ENCODE peak calls at places on chromosomes 3 and 15, in four cellular contexts. O is endothelial cell of umbilical vein, E is keratinocyte, W is K562. H is an unnamed sample. For H3K9me1, the result is how much of the 10 kb centered on the place peaks cover.

GRCh38 chr3:134650431-134651346 is at the start of gene KY:
- DNase-seq in W (no peak), E (no peak), O (no peak), H (peak)

GRCh38 chr3:110984456-110985250 is 87.0 kb upstream of the NECTIN3 start:
- DNase-seq in E (no peak), W (no peak), O (no peak), H (no peak)

GRCh38 chr15:39239562-39239961 is 341.3 kb upstream of the THBS1 start:
- DNase-seq in O (no peak), E (peak), W (no peak), H (peak)

GRCh38 chr3:119322021-119322522 is 27.9 kb downstream of the ARHGAP31 start:
- DNase-seq in E (no peak), W (no peak), O (no peak), H (peak)

GRCh38 chr3:129576514-129577345 is 29.7 kb downstream of the PLXND1 start:
- DNase-seq in O (peak), E (no peak), W (no peak), H (no peak)

GRCh38 chr15:75565062-75565970 is 13.8 kb downstream of the PTPN9 start:
- DNase-seq in E (no peak), O (no peak), W (peak), H (peak)

GRCh38 chr3:98058244-98058960 is 23.3 kb upstream of the GABRR3 start:
- DNase-seq in W (no peak), O (no peak), E (no peak), H (no peak)

GRCh38 chr3:84444726-84445521 is 513.9 kb upstream of the CADM2 start:
- DNase-seq in E (no peak), W (no peak), O (no peak), H (no peak)

GRCh38 chr3:140403559-140403958 is 274.3 kb upstream of the TRIM42 start:
- DNase-seq in W (no peak), E (no peak), O (no peak), H (no peak)

GRCh38 chr3:81451611-81452010 is 309.8 kb downstream of the GBE1 start:
- DNase-seq in O (peak), E (no peak), W (no peak), H (no peak)

GRCh38 chr15:66071621-66072295 is 181.8 kb downstream of the MEGF11 start:
- DNase-seq in W (no peak), E (no peak), O (no peak), H (no peak)

GRCh38 chr15:31605467-31605931 is 278.9 kb downstream of the KLF13 start:
- DNase-seq in O (no peak), E (peak), W (no peak), H (peak)

GRCh38 chr15:78035861-78036476 is 41.5 kb downstream of the TBC1D2B start:
- DNase-seq in W (no peak), O (no peak), E (no peak), H (no peak)

GRCh38 chr3:137324114-137324513 is 366.3 kb downstream of the IL20RB start:
- DNase-seq in E (no peak), W (no peak), O (no peak), H (no peak)

GRCh38 chr15:90870354-90871096 is 2.1 kb downstream of the FURIN start:
- DNase-seq in E (no peak), W (no peak), O (peak), H (no peak)

GRCh38 chr3:105834768-105835167 is 34.0 kb downstream of the CBLB start:
- DNase-seq in W (no peak), E (no peak), O (no peak), H (no peak)
- H3K9me1 ChIP-seq in W (under half), E (under half), O (under half), H (under half)

GRCh38 chr15:29616512-29616911 is 205.8 kb downstream of the TJP1 start:
- DNase-seq in W (no peak), O (peak), E (no peak), H (peak)

GRCh38 chr15:29612701-29613100 is 209.6 kb downstream of the TJP1 start:
- DNase-seq in E (no peak), W (no peak), O (peak), H (peak)

GRCh38 chr15:29618586-29618985 is 203.7 kb downstream of the TJP1 start:
- DNase-seq in W (no peak), E (no peak), O (no peak), H (no peak)

GRCh38 chr15:29613951-29614382 is 208.3 kb downstream of the TJP1 start:
- DNase-seq in O (no peak), E (no peak), W (peak), H (no peak)

GRCh38 chr15:29615791-29616190 is 206.5 kb downstream of the TJP1 start:
- DNase-seq in W (no peak), O (no peak), E (no peak), H (no peak)
- H3K9me1 ChIP-seq in W (under half), O (under half), E (under half), H (under half)

GRCh38 chr15:63037996-63038720 is 4.4 kb upstream of the TPM1 start:
- DNase-seq in O (no peak), W (no peak), E (no peak), H (no peak)
- H3K9me1 ChIP-seq in O (under half), W (under half), E (under half), H (under half)

DNA sequence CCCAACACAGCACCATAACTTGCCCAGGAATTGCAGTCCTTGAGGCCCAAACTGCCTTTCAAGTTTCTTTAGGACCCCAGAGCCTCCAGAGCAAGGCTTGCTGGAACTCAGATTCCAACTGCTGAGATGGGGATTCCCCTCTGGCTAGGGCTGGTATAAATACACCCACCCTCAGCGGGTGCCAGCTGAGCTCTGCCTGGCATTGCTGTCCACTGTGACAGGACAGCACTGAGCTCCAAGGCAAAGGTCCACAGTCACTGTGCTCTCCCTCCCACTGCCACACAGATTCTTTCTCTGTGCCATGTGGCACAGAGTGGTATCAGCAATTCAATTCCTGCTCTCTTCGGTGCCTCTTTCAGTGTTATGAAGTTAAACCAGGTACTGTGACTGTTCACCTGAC is 304.2 kb upstream of the LMCD1 start:
- DNase-seq in O (no peak), W (no peak), E (no peak), H (no peak)
- H3K9me1 ChIP-seq in O (under half), W (under half), E (under half), H (under half)

H was measured in IMR-90.